ENCODE peak calls at places on chromosome 13, in eight cellular contexts. L is heart left ventricle, E is psoas muscle, W is Calu3, O is cardiac muscle cell, T is fibroblast of the aortic adventitia, I is AG10803, G is astrocyte of the spinal cord. B is an unnamed sample.

GRCh38 chr13:34469212-34469983 is 472.7 kb upstream of the NBEA start:
- DNase-seq in L (no peak), E (no peak), W (peak), O (peak), T (peak), I (no peak), G (peak), B (no peak)

GRCh38 chr13:113897161-113897560 is 33.3 kb upstream of the GAS6 start:
- DNase-seq in L (no peak), E (no peak), W (no peak), O (peak), T (peak), I (peak), G (peak), B (no peak)

GRCh38 chr13:46893820-46894533 is 2.9 kb downstream of the HTR2A start:
- DNase-seq in L (peak), E (peak), W (peak), O (peak), T (peak), I (peak), G (peak), B (peak)

GRCh38 chr13:21663197-21663596 is 7.7 kb upstream of the FGF9 start:
- DNase-seq in L (no peak), E (no peak), W (no peak), O (no peak), T (no peak), I (no peak), G (no peak), B (no peak)

GRCh38 chr13:97000295-97000925 is 6.1 kb upstream of the OXGR1 start:
- DNase-seq in L (no peak), E (no peak), W (no peak), O (peak), T (no peak), I (peak), G (no peak), B (no peak)

GRCh38 chr13:41148421-41149283 is 16.1 kb upstream of the KBTBD6 start:
- DNase-seq in L (no peak), E (no peak), W (no peak), O (no peak), T (no peak), I (no peak), G (no peak), B (no peak)

GRCh38 chr13:76677047-76677446 is 209.2 kb downstream of the KCTD12 start:
- DNase-seq in L (peak), E (peak), W (no peak), O (peak), T (peak), I (peak), G (peak), B (no peak)

GRCh38 chr13:43444085-43444484 is 342.7 kb downstream of the ENOX1 start:
- DNase-seq in L (no peak), E (no peak), W (no peak), O (no peak), T (no peak), I (no peak), G (no peak), B (no peak)

GRCh38 chr13:39144941-39145533 is 106.8 kb downstream of the NHLRC3 start:
- DNase-seq in L (peak), E (peak), W (peak), O (peak), T (peak), I (peak), G (peak), B (peak)

GRCh38 chr13:73849292-73849691 is 284.9 kb downstream of the KLF12 start:
- DNase-seq in L (no peak), E (no peak), W (no peak), O (peak), T (peak), I (peak), G (peak), B (peak)

GRCh38 chr13:95540848-95541247 is 11.7 kb upstream of the CLDN10 start:
- DNase-seq in L (peak), E (peak), W (no peak), O (no peak), T (no peak), I (no peak), G (no peak), B (no peak)

GRCh38 chr13:97058896-97059295 is 64.6 kb upstream of the OXGR1 start:
- DNase-seq in L (no peak), E (no peak), W (no peak), O (no peak), T (no peak), I (no peak), G (peak), B (no peak)

GRCh38 chr13:109135018-109135417 is 505.6 kb downstream of the MYO16 start:
- DNase-seq in L (no peak), E (no peak), W (no peak), O (no peak), T (no peak), I (no peak), G (no peak), B (no peak)

GRCh38 chr13:49240017-49240416 is 7.7 kb upstream of the CDADC1 start:
- DNase-seq in L (no peak), E (no peak), W (peak), O (peak), T (peak), I (no peak), G (peak), B (peak)

GRCh38 chr13:70253834-70254233 is 145.6 kb upstream of the KLHL1 start:
- DNase-seq in L (no peak), E (no peak), W (no peak), O (no peak), T (no peak), I (no peak), G (peak), B (no peak)

GRCh38 chr13:48864100-48864499 is 111.6 kb upstream of the FNDC3A start:
- DNase-seq in L (no peak), E (no peak), W (no peak), O (no peak), T (no peak), I (no peak), G (no peak), B (no peak)

DNA sequence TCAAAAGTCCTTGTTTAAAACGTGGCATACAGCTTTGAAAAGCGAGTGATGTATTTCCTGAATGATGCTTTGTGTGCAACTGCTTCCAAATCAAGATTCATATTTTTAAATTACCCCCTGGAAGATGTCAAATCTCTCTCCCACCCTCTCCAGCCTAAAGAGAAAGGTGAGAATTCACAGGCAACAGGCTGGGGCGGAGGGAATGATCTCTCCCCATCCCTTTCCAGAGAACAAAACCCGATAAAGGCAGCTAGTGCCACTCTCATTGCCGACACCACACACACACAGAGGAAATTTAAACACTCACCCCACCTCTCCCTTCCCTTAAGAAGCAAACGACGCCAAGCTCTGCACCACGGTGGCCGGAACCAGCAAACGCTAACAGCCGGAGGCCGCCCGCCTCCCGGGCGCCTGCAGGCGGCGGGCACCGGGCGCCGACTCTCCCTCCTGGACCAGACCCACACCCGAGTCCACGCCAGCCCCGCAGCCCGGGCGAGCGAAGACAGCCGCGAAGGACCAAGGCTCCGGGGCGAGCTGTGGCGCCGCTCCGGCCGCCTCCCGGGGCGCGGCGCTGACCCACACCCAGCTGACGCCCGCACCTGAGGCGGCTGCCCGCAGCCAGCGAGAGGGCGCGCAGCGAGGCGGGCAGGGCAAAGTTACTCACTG is 485 bp downstream of the LNX2 start:
- DNase-seq in L (peak), E (peak), W (peak), O (peak), T (peak), I (peak), G (peak), B (peak)
- TF ChIP-seq CTCF in L (peak), E (peak), W (peak), O (peak), T (peak), I (peak), G (no peak), B (no peak)

DNA sequence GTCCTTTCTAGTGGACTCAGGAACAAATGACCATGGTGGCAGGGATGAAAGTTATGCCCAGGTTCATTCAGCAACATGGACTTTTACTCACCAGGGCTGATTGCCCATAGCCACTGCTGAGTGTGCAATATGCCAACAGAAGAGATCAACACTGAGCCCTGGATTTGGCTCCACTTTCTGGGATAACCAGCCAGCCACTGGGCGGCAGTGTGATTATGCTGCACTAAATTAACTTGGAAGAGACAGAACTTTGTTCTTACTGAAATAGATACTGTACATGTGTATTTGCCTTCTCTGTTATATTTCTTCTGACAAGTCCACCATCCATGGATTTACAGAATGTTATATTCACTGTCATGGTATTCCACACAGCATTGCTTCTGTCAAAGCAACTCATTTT is 257.4 kb downstream of the TDRD3 start:
- DNase-seq in L (peak), E (no peak), W (no peak), O (peak), T (peak), I (peak), G (peak), B (peak)
- TF ChIP-seq CTCF in L (peak), E (no peak), W (no peak), O (peak), T (peak), I (peak), G (peak), B (no peak)

GRCh38 chr13:91296011-91296410 is 51.5 kb upstream of the MIR17HG start:
- DNase-seq in L (no peak), E (no peak), W (no peak), O (no peak), T (no peak), I (no peak), G (no peak), B (no peak)
- TF ChIP-seq CTCF in L (no peak), E (no peak), W (no peak), O (no peak), T (no peak), I (no peak), G (no peak), B (no peak)

DNA sequence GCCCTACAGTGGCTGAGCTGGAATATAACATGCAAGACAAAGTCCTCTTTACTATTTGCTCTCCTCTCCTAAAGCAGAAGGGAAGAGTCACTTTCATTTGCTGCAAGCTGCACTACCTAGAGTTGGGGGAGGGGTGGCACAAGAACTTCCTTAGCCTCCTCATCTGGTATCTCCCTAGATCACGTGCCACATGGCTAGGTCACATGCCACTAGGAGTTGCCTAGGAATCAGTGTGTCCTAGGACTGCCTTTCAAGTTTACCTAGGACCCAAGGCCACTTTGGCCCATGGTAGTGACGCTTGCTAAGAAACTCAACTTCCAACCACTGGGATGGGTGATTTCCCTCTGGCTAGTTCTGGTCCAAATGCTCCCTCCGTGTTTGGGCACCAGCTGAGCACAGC is 625.2 kb downstream of the DIAPH3 start:
- DNase-seq in L (no peak), E (no peak), W (no peak), O (no peak), T (no peak), I (no peak), G (no peak), B (no peak)
- TF ChIP-seq CTCF in L (no peak), E (no peak), W (no peak), O (no peak), T (no peak), I (no peak), G (no peak), B (no peak)

GRCh38 chr13:45718063-45718462 is 15.9 kb downstream of the CBY2 start:
- DNase-seq in L (no peak), E (no peak), W (no peak), O (peak), T (peak), I (peak), G (peak), B (peak)
- TF ChIP-seq CTCF in L (no peak), E (no peak), W (no peak), O (peak), T (peak), I (peak), G (peak), B (peak)

GRCh38 chr13:98484289-98485219 is 92.4 kb downstream of the STK24 start:
- DNase-seq in L (peak), E (peak), W (peak), O (peak), T (peak), I (peak), G (peak), B (peak)
- TF ChIP-seq CTCF in L (no peak), E (no peak), W (no peak), O (no peak), T (peak), I (peak), G (no peak), B (no peak)